ENCODE peak calls at places on chromosomes 13 and 19, in five cellular contexts. N is D721Med; R is NCI-H526 treated with DMSO at 0.1 percent for 48 hours; O is T1000; J is stimulated activated naive CD4-positive, alpha-beta T cell. S is an unnamed sample.

GRCh38 chr19:41997121-41997850 is 3.3 kb upstream of the ATP1A3 start:
- DNase-seq in J (peak; percentile 39), R (no peak), N (no peak), O (no peak), S (peak; percentile 91)

GRCh38 chr13:110699148-110700145 is 6.5 kb downstream of the CARS2 start:
- DNase-seq in J (no peak), O (no peak), R (no peak), N (no peak), S (no peak)

GRCh38 chr19:35733180-35734125 is 8.8 kb downstream of the IGFLR1 start:
- DNase-seq in O (no peak), R (no peak), N (no peak), J (no peak), S (no peak)

GRCh38 chr19:11408591-11408990 is 10.5 kb downstream of the RGL3 start:
- DNase-seq in N (no peak), R (no peak), J (no peak), O (no peak), S (no peak)

GRCh38 chr19:55454787-55455243 is 6.6 kb downstream of the ISOC2 start:
- DNase-seq in O (no peak), J (peak; percentile 47), N (no peak), R (no peak), S (peak; percentile 96)

GRCh38 chr19:18831524-18832330 is at the start of gene UPF1:
- DNase-seq in J (peak; percentile 93), N (peak; percentile 93), R (peak; percentile 65), O (peak; percentile 81), S (peak; percentile 95)

GRCh38 chr13:34546841-34547240 is 395.2 kb upstream of the NBEA start:
- DNase-seq in R (no peak), J (no peak), O (no peak), N (no peak), S (no peak)

GRCh38 chr13:55999709-56000108 is 1141.0 kb upstream of the PRR20A start:
- DNase-seq in N (no peak), R (no peak), O (no peak), J (no peak), S (no peak)

GRCh38 chr19:8238251-8238650 is 29.1 kb downstream of the CERS4 start:
- DNase-seq in J (no peak), O (no peak), N (no peak), R (no peak), S (no peak)

GRCh38 chr13:101399365-101399764 is 16.9 kb downstream of the NALCN start:
- DNase-seq in O (no peak), J (no peak), N (no peak), R (no peak), S (no peak)

GRCh38 chr13:26971990-26972888 is 199.4 kb downstream of the USP12 start:
- DNase-seq in R (peak; percentile 92), N (no peak), O (peak; percentile 15), J (peak; percentile 16), S (no peak)

GRCh38 chr19:55036058-55036457 is 2.0 kb downstream of the GP6 start:
- DNase-seq in N (no peak), R (no peak), J (no peak), O (no peak), S (no peak)

GRCh38 chr13:109336730-109337129 is 449.7 kb downstream of the IRS2 start:
- DNase-seq in O (no peak), R (no peak), J (no peak), N (no peak), S (no peak)

GRCh38 chr19:1467512-1468273 is 11.3 kb downstream of the C19orf25 start:
- DNase-seq in O (no peak), N (no peak), R (no peak), J (no peak), S (no peak)

GRCh38 chr13:102033316-102033715 is 368.5 kb downstream of the FGF14 start:
- DNase-seq in O (no peak), N (no peak), J (no peak), R (no peak), S (no peak)

GRCh38 chr19:44303976-44304568 is 753 bp downstream of the ZNF235 start:
- DNase-seq in R (no peak), N (no peak), O (no peak), J (no peak), S (peak; percentile 7)

GRCh38 chr19:2261438-2262172 is 5.4 kb upstream of the JSRP1 start:
- DNase-seq in R (no peak), O (no peak), N (no peak), J (peak; percentile 24), S (no peak)

GRCh38 chr13:112144616-112145220 is 77.8 kb downstream of the SOX1 start:
- DNase-seq in O (no peak), N (no peak), R (no peak), J (no peak), S (no peak)

GRCh38 chr13:113904411-113904810 is 40.5 kb upstream of the GAS6 start:
- DNase-seq in N (no peak), J (no peak), O (no peak), R (no peak), S (no peak)

GRCh38 chr19:7088999-7089398 is 19.5 kb downstream of the ZNF557 start:
- DNase-seq in N (no peak), J (no peak), O (no peak), R (no peak), S (no peak)

GRCh38 chr13:90375851-90376250 is 971.6 kb upstream of the MIR17HG start:
- DNase-seq in R (no peak), N (no peak), O (no peak), J (no peak), S (no peak)

GRCh38 chr19:39031368-39032163 is 783 bp downstream of the FBXO27 start:
- DNase-seq in R (peak; percentile 94), J (peak; percentile 39), N (peak; percentile 82), O (peak; percentile 94), S (peak; percentile 97)

GRCh38 chr19:45376045-45376724 is 5.8 kb upstream of the ERCC2 start:
- DNase-seq in O (peak; percentile 75), N (no peak), R (no peak), J (no peak), S (peak; percentile 57)

GRCh38 chr13:20198781-20199180 is 6.0 kb upstream of the GJB2 start:
- DNase-seq in R (peak; percentile 30), N (no peak), O (no peak), J (no peak), S (no peak)

GRCh38 chr13:42116225-42116624 is 67.8 kb downstream of the DGKH start:
- DNase-seq in R (no peak), N (no peak), J (no peak), O (no peak), S (no peak)

GRCh38 chr19:39837978-39838377 is 4.0 kb upstream of the DYRK1B start:
- DNase-seq in N (no peak), R (no peak), J (no peak), O (no peak), S (no peak)

GRCh38 chr19:7458675-7459074 is 30.2 kb downstream of the PEX11G start:
- DNase-seq in N (no peak), J (no peak), O (no peak), R (no peak), S (no peak)

GRCh38 chr13:46831588-46832194 is 34.7 kb upstream of the ESD start:
- DNase-seq in J (peak; percentile 13), N (no peak), R (peak; percentile 60), O (no peak), S (no peak)

S was measured in H54.